ENCODE peak calls at places on chromosome 20, in eight cellular contexts. One of them, this sample, is unnamed.

GRCh38 chr20:438581-439469 is 23.5 kb downstream of the TBC1D20 start:
- DNase-seq in HCT116: no peak
- DNase-seq in WERI-Rb-1: no peak
- DNase-seq in stimulated activated CD4-positive, alpha-beta T cell treated with anti-CD3 and anti-CD28 coated beads, Interleukin-12 subunit alpha, Interleukin-12 subunit beta, amount 100 ng/mL, for 48 hours: peak; percentile 37
- DNase-seq in MCF 10A: no peak
- DNase-seq in HEK293T: no peak
- DNase-seq in NCI-H69: no peak
- DNase-seq in astrocyte of the spinal cord: no peak
- DNase-seq in this sample: no peak

GRCh38 chr20:11045412-11046175 is 371.8 kb upstream of the JAG1 start:
- DNase-seq in astrocyte of the spinal cord: no peak
- DNase-seq in HEK293T: no peak
- DNase-seq in WERI-Rb-1: no peak
- DNase-seq in MCF 10A: no peak
- DNase-seq in NCI-H69: no peak
- DNase-seq in stimulated activated CD4-positive, alpha-beta T cell treated with anti-CD3 and anti-CD28 coated beads, Interleukin-12 subunit alpha, Interleukin-12 subunit beta, amount 100 ng/mL, for 48 hours: no peak
- DNase-seq in HCT116: no peak
- DNase-seq in this sample: no peak

GRCh38 chr20:9206486-9206885 is 137.6 kb downstream of the PLCB4 start:
- DNase-seq in HCT116: no peak
- DNase-seq in MCF 10A: no peak
- DNase-seq in NCI-H69: peak; percentile 91
- DNase-seq in WERI-Rb-1: no peak
- DNase-seq in stimulated activated CD4-positive, alpha-beta T cell treated with anti-CD3 and anti-CD28 coated beads, Interleukin-12 subunit alpha, Interleukin-12 subunit beta, amount 100 ng/mL, for 48 hours: no peak
- DNase-seq in HEK293T: no peak
- DNase-seq in astrocyte of the spinal cord: no peak
- DNase-seq in this sample: no peak

GRCh38 chr20:22700387-22700786 is 116.0 kb upstream of the FOXA2 start:
- DNase-seq in HEK293T: no peak
- DNase-seq in stimulated activated CD4-positive, alpha-beta T cell treated with anti-CD3 and anti-CD28 coated beads, Interleukin-12 subunit alpha, Interleukin-12 subunit beta, amount 100 ng/mL, for 48 hours: no peak
- DNase-seq in NCI-H69: peak; percentile 96
- DNase-seq in HCT116: no peak
- DNase-seq in WERI-Rb-1: no peak
- DNase-seq in astrocyte of the spinal cord: peak; percentile 47
- DNase-seq in MCF 10A: peak; percentile 57
- DNase-seq in this sample: no peak

GRCh38 chr20:41065716-41066115 is 37.1 kb downstream of the TOP1 start:
- DNase-seq in WERI-Rb-1: no peak
- DNase-seq in stimulated activated CD4-positive, alpha-beta T cell treated with anti-CD3 and anti-CD28 coated beads, Interleukin-12 subunit alpha, Interleukin-12 subunit beta, amount 100 ng/mL, for 48 hours: no peak
- DNase-seq in NCI-H69: no peak
- DNase-seq in HCT116: no peak
- DNase-seq in MCF 10A: no peak
- DNase-seq in HEK293T: no peak
- DNase-seq in astrocyte of the spinal cord: no peak
- DNase-seq in this sample: no peak

GRCh38 chr20:433300-433975 is 25.3 kb downstream of the RBCK1 start:
- DNase-seq in HCT116: no peak
- DNase-seq in WERI-Rb-1: no peak
- DNase-seq in astrocyte of the spinal cord: no peak
- DNase-seq in stimulated activated CD4-positive, alpha-beta T cell treated with anti-CD3 and anti-CD28 coated beads, Interleukin-12 subunit alpha, Interleukin-12 subunit beta, amount 100 ng/mL, for 48 hours: peak; percentile 66
- DNase-seq in HEK293T: no peak
- DNase-seq in MCF 10A: no peak
- DNase-seq in NCI-H69: no peak
- DNase-seq in this sample: peak; percentile 65

GRCh38 chr20:48198951-48199431 is 413.7 kb upstream of the SULF2 start:
- DNase-seq in HCT116: no peak
- DNase-seq in HEK293T: no peak
- DNase-seq in MCF 10A: no peak
- DNase-seq in NCI-H69: no peak
- DNase-seq in astrocyte of the spinal cord: no peak
- DNase-seq in WERI-Rb-1: no peak
- DNase-seq in stimulated activated CD4-positive, alpha-beta T cell treated with anti-CD3 and anti-CD28 coated beads, Interleukin-12 subunit alpha, Interleukin-12 subunit beta, amount 100 ng/mL, for 48 hours: no peak
- DNase-seq in this sample: no peak

GRCh38 chr20:47792021-47792618 is 6.8 kb upstream of the SULF2 start:
- DNase-seq in stimulated activated CD4-positive, alpha-beta T cell treated with anti-CD3 and anti-CD28 coated beads, Interleukin-12 subunit alpha, Interleukin-12 subunit beta, amount 100 ng/mL, for 48 hours: no peak
- DNase-seq in HEK293T: no peak
- DNase-seq in MCF 10A: peak; percentile 99
- DNase-seq in astrocyte of the spinal cord: peak; percentile 89
- DNase-seq in HCT116: no peak
- DNase-seq in NCI-H69: peak; percentile 89
- DNase-seq in WERI-Rb-1: no peak
- DNase-seq in this sample: peak; percentile 93

GRCh38 chr20:58293453-58293852 is 16.1 kb upstream of the RAB22A start:
- DNase-seq in MCF 10A: peak; percentile 14
- DNase-seq in HCT116: no peak
- DNase-seq in astrocyte of the spinal cord: no peak
- DNase-seq in stimulated activated CD4-positive, alpha-beta T cell treated with anti-CD3 and anti-CD28 coated beads, Interleukin-12 subunit alpha, Interleukin-12 subunit beta, amount 100 ng/mL, for 48 hours: no peak
- DNase-seq in HEK293T: peak; percentile 53
- DNase-seq in WERI-Rb-1: peak; percentile 68
- DNase-seq in NCI-H69: peak; percentile 48
- DNase-seq in this sample: peak; percentile 36

GRCh38 chr20:5784735-5785134 is 34.5 kb downstream of the SHLD1 start:
- DNase-seq in NCI-H69: no peak
- DNase-seq in HCT116: no peak
- DNase-seq in WERI-Rb-1: no peak
- DNase-seq in stimulated activated CD4-positive, alpha-beta T cell treated with anti-CD3 and anti-CD28 coated beads, Interleukin-12 subunit alpha, Interleukin-12 subunit beta, amount 100 ng/mL, for 48 hours: no peak
- DNase-seq in astrocyte of the spinal cord: no peak
- DNase-seq in MCF 10A: no peak
- DNase-seq in HEK293T: no peak
- DNase-seq in this sample: peak; percentile 58

GRCh38 chr20:56358600-56359211 is at the start of gene FAM210B:
- DNase-seq in HCT116: peak; percentile 73
- DNase-seq in WERI-Rb-1: peak; percentile 88
- DNase-seq in HEK293T: peak; percentile 98
- DNase-seq in NCI-H69: peak; percentile 91
- DNase-seq in MCF 10A: peak; percentile 90
- DNase-seq in stimulated activated CD4-positive, alpha-beta T cell treated with anti-CD3 and anti-CD28 coated beads, Interleukin-12 subunit alpha, Interleukin-12 subunit beta, amount 100 ng/mL, for 48 hours: peak; percentile 63
- DNase-seq in astrocyte of the spinal cord: peak; percentile 88
- DNase-seq in this sample: peak; percentile 91

GRCh38 chr20:10877345-10877744 is 203.5 kb upstream of the JAG1 start:
- DNase-seq in HEK293T: no peak
- DNase-seq in WERI-Rb-1: no peak
- DNase-seq in stimulated activated CD4-positive, alpha-beta T cell treated with anti-CD3 and anti-CD28 coated beads, Interleukin-12 subunit alpha, Interleukin-12 subunit beta, amount 100 ng/mL, for 48 hours: no peak
- DNase-seq in HCT116: no peak
- DNase-seq in astrocyte of the spinal cord: no peak
- DNase-seq in MCF 10A: peak; percentile 60
- DNase-seq in NCI-H69: no peak
- DNase-seq in this sample: no peak

GRCh38 chr20:50520222-50520877 is 10.2 kb downstream of the PTPN1 start:
- DNase-seq in astrocyte of the spinal cord: no peak
- DNase-seq in stimulated activated CD4-positive, alpha-beta T cell treated with anti-CD3 and anti-CD28 coated beads, Interleukin-12 subunit alpha, Interleukin-12 subunit beta, amount 100 ng/mL, for 48 hours: no peak
- DNase-seq in WERI-Rb-1: no peak
- DNase-seq in HCT116: no peak
- DNase-seq in NCI-H69: no peak
- DNase-seq in MCF 10A: no peak
- DNase-seq in HEK293T: no peak
- DNase-seq in this sample: no peak

GRCh38 chr20:32098786-32099185 is 10.7 kb upstream of the TM9SF4 start:
- DNase-seq in MCF 10A: no peak
- DNase-seq in NCI-H69: no peak
- DNase-seq in stimulated activated CD4-positive, alpha-beta T cell treated with anti-CD3 and anti-CD28 coated beads, Interleukin-12 subunit alpha, Interleukin-12 subunit beta, amount 100 ng/mL, for 48 hours: no peak
- DNase-seq in astrocyte of the spinal cord: no peak
- DNase-seq in HEK293T: no peak
- DNase-seq in WERI-Rb-1: no peak
- DNase-seq in HCT116: no peak
- DNase-seq in this sample: no peak

GRCh38 chr20:25195962-25196700 is 619 bp downstream of the ENTPD6 start:
- DNase-seq in HEK293T: peak; percentile 34
- DNase-seq in HCT116: peak; percentile 28
- DNase-seq in MCF 10A: peak; percentile 59
- DNase-seq in stimulated activated CD4-positive, alpha-beta T cell treated with anti-CD3 and anti-CD28 coated beads, Interleukin-12 subunit alpha, Interleukin-12 subunit beta, amount 100 ng/mL, for 48 hours: no peak
- DNase-seq in WERI-Rb-1: peak; percentile 46
- DNase-seq in NCI-H69: peak; percentile 86
- DNase-seq in astrocyte of the spinal cord: no peak
- DNase-seq in this sample: peak; percentile 67

GRCh38 chr20:10924628-10925266 is 250.9 kb upstream of the JAG1 start:
- DNase-seq in HEK293T: no peak
- DNase-seq in MCF 10A: peak; percentile 30
- DNase-seq in HCT116: no peak
- DNase-seq in stimulated activated CD4-positive, alpha-beta T cell treated with anti-CD3 and anti-CD28 coated beads, Interleukin-12 subunit alpha, Interleukin-12 subunit beta, amount 100 ng/mL, for 48 hours: no peak
- DNase-seq in astrocyte of the spinal cord: peak; percentile 49
- DNase-seq in WERI-Rb-1: no peak
- DNase-seq in NCI-H69: peak; percentile 92
- DNase-seq in this sample: peak; percentile 82

GRCh38 chr20:48098099-48098498 is 312.8 kb upstream of the SULF2 start:
- DNase-seq in astrocyte of the spinal cord: no peak
- DNase-seq in HCT116: peak; percentile 8
- DNase-seq in WERI-Rb-1: peak; percentile 22
- DNase-seq in MCF 10A: no peak
- DNase-seq in NCI-H69: no peak
- DNase-seq in stimulated activated CD4-positive, alpha-beta T cell treated with anti-CD3 and anti-CD28 coated beads, Interleukin-12 subunit alpha, Interleukin-12 subunit beta, amount 100 ng/mL, for 48 hours: no peak
- DNase-seq in HEK293T: peak; percentile 28
- DNase-seq in this sample: no peak

GRCh38 chr20:21127201-21127981 is 1.5 kb downstream of the KIZ start:
- DNase-seq in stimulated activated CD4-positive, alpha-beta T cell treated with anti-CD3 and anti-CD28 coated beads, Interleukin-12 subunit alpha, Interleukin-12 subunit beta, amount 100 ng/mL, for 48 hours: no peak
- DNase-seq in MCF 10A: no peak
- DNase-seq in HEK293T: no peak
- DNase-seq in NCI-H69: no peak
- DNase-seq in HCT116: no peak
- DNase-seq in astrocyte of the spinal cord: no peak
- DNase-seq in WERI-Rb-1: no peak
- DNase-seq in this sample: no peak

GRCh38 chr20:8094415-8094818 is 37.6 kb upstream of the PLCB1 start:
- DNase-seq in MCF 10A: peak; percentile 77
- DNase-seq in astrocyte of the spinal cord: peak; percentile 56
- DNase-seq in NCI-H69: peak; percentile 69
- DNase-seq in HCT116: no peak
- DNase-seq in HEK293T: no peak
- DNase-seq in stimulated activated CD4-positive, alpha-beta T cell treated with anti-CD3 and anti-CD28 coated beads, Interleukin-12 subunit alpha, Interleukin-12 subunit beta, amount 100 ng/mL, for 48 hours: no peak
- DNase-seq in WERI-Rb-1: no peak
- DNase-seq in this sample: no peak

GRCh38 chr20:37749185-37749584 is 55.4 kb downstream of the CTNNBL1 start:
- DNase-seq in NCI-H69: no peak
- DNase-seq in HCT116: no peak
- DNase-seq in WERI-Rb-1: no peak
- DNase-seq in stimulated activated CD4-positive, alpha-beta T cell treated with anti-CD3 and anti-CD28 coated beads, Interleukin-12 subunit alpha, Interleukin-12 subunit beta, amount 100 ng/mL, for 48 hours: no peak
- DNase-seq in MCF 10A: no peak
- DNase-seq in astrocyte of the spinal cord: no peak
- DNase-seq in HEK293T: no peak
- DNase-seq in this sample: no peak

GRCh38 chr20:7406671-7407070 is 533.6 kb downstream of the HAO1 start:
- DNase-seq in NCI-H69: peak; percentile 52
- DNase-seq in stimulated activated CD4-positive, alpha-beta T cell treated with anti-CD3 and anti-CD28 coated beads, Interleukin-12 subunit alpha, Interleukin-12 subunit beta, amount 100 ng/mL, for 48 hours: no peak
- DNase-seq in WERI-Rb-1: no peak
- DNase-seq in HEK293T: no peak
- DNase-seq in MCF 10A: peak; percentile 26
- DNase-seq in HCT116: no peak
- DNase-seq in astrocyte of the spinal cord: no peak
- DNase-seq in this sample: peak; percentile 63

GRCh38 chr20:32534661-32535240 is 50.4 kb downstream of the NOL4L start:
- DNase-seq in astrocyte of the spinal cord: no peak
- DNase-seq in MCF 10A: no peak
- DNase-seq in NCI-H69: peak; percentile 54
- DNase-seq in stimulated activated CD4-positive, alpha-beta T cell treated with anti-CD3 and anti-CD28 coated beads, Interleukin-12 subunit alpha, Interleukin-12 subunit beta, amount 100 ng/mL, for 48 hours: no peak
- DNase-seq in HCT116: no peak
- DNase-seq in HEK293T: no peak
- DNase-seq in WERI-Rb-1: no peak
- DNase-seq in this sample: no peak

GRCh38 chr20:23744726-23745646 is 5.7 kb downstream of the CST1 start:
- DNase-seq in HCT116: no peak
- DNase-seq in MCF 10A: no peak
- DNase-seq in NCI-H69: no peak
- DNase-seq in astrocyte of the spinal cord: no peak
- DNase-seq in HEK293T: no peak
- DNase-seq in WERI-Rb-1: no peak
- DNase-seq in stimulated activated CD4-positive, alpha-beta T cell treated with anti-CD3 and anti-CD28 coated beads, Interleukin-12 subunit alpha, Interleukin-12 subunit beta, amount 100 ng/mL, for 48 hours: no peak
- DNase-seq in this sample: no peak

GRCh38 chr20:63578224-63579016 is 4.4 kb upstream of the HELZ2 start:
- DNase-seq in WERI-Rb-1: no peak
- DNase-seq in HCT116: no peak
- DNase-seq in astrocyte of the spinal cord: no peak
- DNase-seq in HEK293T: no peak
- DNase-seq in NCI-H69: peak; percentile 21
- DNase-seq in MCF 10A: no peak
- DNase-seq in stimulated activated CD4-positive, alpha-beta T cell treated with anti-CD3 and anti-CD28 coated beads, Interleukin-12 subunit alpha, Interleukin-12 subunit beta, amount 100 ng/mL, for 48 hours: no peak
- DNase-seq in this sample: no peak

GRCh38 chr20:50588034-50588736 is 78.0 kb downstream of the PTPN1 start:
- DNase-seq in NCI-H69: peak; percentile 54
- DNase-seq in MCF 10A: peak; percentile 81
- DNase-seq in HCT116: peak; percentile 39
- DNase-seq in HEK293T: peak; percentile 84
- DNase-seq in stimulated activated CD4-positive, alpha-beta T cell treated with anti-CD3 and anti-CD28 coated beads, Interleukin-12 subunit alpha, Interleukin-12 subunit beta, amount 100 ng/mL, for 48 hours: peak; percentile 75
- DNase-seq in astrocyte of the spinal cord: peak; percentile 62
- DNase-seq in WERI-Rb-1: peak; percentile 79
- DNase-seq in this sample: peak; percentile 72